ENCODE peak calls at places on chromosomes 12 and 14, in seven cellular contexts. Q is transverse colon, L is HCT116, U is ovary, P is fibroblast of lung, S is testis, X is left ventricle myocardium inferior. E is an unnamed sample.

GRCh38 chr12:126482238-126482889 is 1417.1 kb downstream of the AACS start:
- DNase-seq in X (no peak), P (peak; percentile 13), S (no peak), L (no peak), Q (no peak), U (no peak), E (no peak)

GRCh38 chr14:76769636-76770292 is 8.5 kb downstream of the VASH1 start:
- DNase-seq in X (no peak), S (no peak), L (no peak), P (no peak), Q (no peak), U (no peak), E (peak; percentile 66)

GRCh38 chr12:31923063-31923412 is 36.2 kb upstream of the RESF1 start:
- DNase-seq in P (no peak), L (peak; percentile 13), Q (no peak), U (no peak), S (no peak), X (no peak), E (no peak)

GRCh38 chr12:82745807-82746206 is 59.1 kb downstream of the TMTC2 start:
- DNase-seq in Q (no peak), P (no peak), S (no peak), U (no peak), X (no peak), L (no peak), E (no peak)

GRCh38 chr14:34065690-34066391 is 115.0 kb upstream of the EGLN3 start:
- DNase-seq in X (no peak), P (no peak), L (no peak), Q (no peak), S (no peak), U (no peak), E (no peak)

GRCh38 chr14:87960013-87960787 is 32.8 kb downstream of the GALC start:
- DNase-seq in S (no peak), L (no peak), X (no peak), Q (peak; percentile 8), P (no peak), U (no peak), E (no peak)

GRCh38 chr14:26707234-26707633 is 109.4 kb upstream of the NOVA1 start:
- DNase-seq in S (no peak), Q (no peak), X (no peak), P (no peak), L (no peak), U (no peak), E (no peak)

GRCh38 chr14:72753879-72754400 is 140.0 kb downstream of the DPF3 start:
- DNase-seq in X (no peak), U (no peak), S (no peak), L (no peak), Q (no peak), P (no peak), E (no peak)

GRCh38 chr12:51840966-51841365 is 7.6 kb downstream of the FIGNL2 start:
- DNase-seq in U (no peak), X (no peak), S (no peak), P (no peak), Q (no peak), L (no peak), E (no peak)

GRCh38 chr14:76887196-76887595 is 61.0 kb downstream of the LRRC74A start:
- DNase-seq in Q (no peak), P (no peak), L (no peak), S (peak; percentile 51), U (no peak), X (no peak), E (no peak)

GRCh38 chr12:109737631-109738030 is 24.0 kb downstream of the FAM222A start:
- DNase-seq in X (no peak), S (no peak), Q (no peak), L (no peak), P (no peak), U (no peak), E (no peak)
- H3K27ac ChIP-seq in X (no peak overlapping the region), S (no peak overlapping the region), Q (no peak overlapping the region), L (no peak overlapping the region), P (no peak overlapping the region), U (no peak overlapping the region), E (no peak overlapping the region)

GRCh38 chr14:55265197-55265596 is 6.0 kb upstream of the FBXO34 start:
- DNase-seq in U (no peak), S (no peak), Q (no peak), L (no peak), P (no peak), X (no peak), E (no peak)
- TF ChIP-seq CTCF in U (no peak), S (no peak), Q (no peak), L (no peak), P (no peak), X (no peak), E (no peak)

GRCh38 chr14:60163741-60164140 is 1.5 kb downstream of the DHRS7 start:
- DNase-seq in L (no peak), X (no peak), U (no peak), P (no peak), Q (no peak), S (no peak), E (no peak)

GRCh38 chr14:60164404-60164716 is 838 bp downstream of the DHRS7 start:
- DNase-seq in S (no peak), X (no peak), Q (no peak), U (no peak), P (no peak), L (no peak), E (no peak)

GRCh38 chr14:60164717-60165546 is at the start of gene DHRS7:
- DNase-seq in X (peak; percentile 90), Q (peak; percentile 86), P (peak; percentile 81), S (peak; percentile 85), L (peak; percentile 51), U (peak; percentile 79), E (peak; percentile 89)

GRCh38 chr14:60166144-60166543 is 946 bp upstream of the DHRS7 start:
- DNase-seq in L (no peak), X (no peak), S (peak; percentile 37), U (no peak), Q (no peak), P (no peak), E (no peak)

GRCh38 chr14:60165547-60165876 is 314 bp upstream of the DHRS7 start:
- DNase-seq in X (no peak), U (no peak), P (no peak), S (no peak), Q (no peak), L (no peak), E (no peak)
- H3K4me3 ChIP-seq in X (peak overlapping the region; percentile 97), U (peak overlapping the region; percentile 71), P (peak overlapping the region; percentile 9), S (peak overlapping the region; percentile 76), Q (peak overlapping the region; percentile 53), L (peak overlapping the region; percentile 98), E (peak overlapping the region; percentile 86)

GRCh38 chr14:58460772-58461171 is 33.3 kb downstream of the KIAA0586 start:
- DNase-seq in U (no peak), L (no peak), X (no peak), S (no peak), Q (no peak), P (no peak), E (no peak)

GRCh38 chr14:58455593-58456265 is 28.2 kb downstream of the KIAA0586 start:
- DNase-seq in Q (no peak), X (no peak), S (no peak), L (no peak), P (peak; percentile 55), U (no peak), E (no peak)
- H3K27ac ChIP-seq in Q (no peak overlapping the region), X (no peak overlapping the region), S (no peak overlapping the region), L (no peak overlapping the region), P (no peak overlapping the region), U (no peak overlapping the region), E (no peak overlapping the region)

DNA sequence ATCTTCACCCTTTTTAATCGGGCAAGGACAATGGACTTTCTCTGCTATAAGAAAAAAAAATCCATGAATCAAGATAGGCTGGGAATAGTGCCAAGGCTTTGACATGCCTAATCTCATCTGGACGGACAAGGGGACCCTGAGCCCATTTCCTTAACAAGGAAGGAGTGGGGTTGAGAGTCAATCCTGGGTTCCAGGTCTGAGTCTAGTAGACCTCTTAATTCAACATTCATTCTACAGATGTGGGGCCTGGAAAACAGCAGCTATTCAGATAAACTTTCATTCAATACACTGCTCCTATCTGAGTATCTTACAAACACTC is 82.0 kb upstream of the GPR68 start:
- DNase-seq in S (no peak), U (no peak), Q (no peak), L (no peak), P (no peak), X (no peak), E (no peak)
- TF ChIP-seq CTCF in S (no peak), U (no peak), Q (no peak), L (no peak), P (no peak), X (no peak), E (no peak)

GRCh38 chr14:59868021-59868420 is 2.6 kb downstream of the RTN1 start:
- DNase-seq in P (no peak), X (no peak), S (no peak), Q (no peak), U (no peak), L (no peak), E (no peak)

GRCh38 chr14:59870277-59871165 is at the start of gene RTN1:
- DNase-seq in P (peak; percentile 55), X (peak; percentile 51), U (no peak), Q (peak; percentile 25), L (no peak), S (peak; percentile 72), E (no peak)

GRCh38 chr14:59871166-59871495 is 555 bp upstream of the RTN1 start:
- DNase-seq in U (no peak), P (no peak), X (no peak), Q (no peak), L (no peak), S (no peak), E (no peak)

GRCh38 chr14:59869381-59870255 is 958 bp downstream of the RTN1 start:
- DNase-seq in P (no peak), U (no peak), L (no peak), X (no peak), Q (no peak), S (peak; percentile 23), E (no peak)
- H3K4me3 ChIP-seq in P (no peak overlapping the region), U (no peak overlapping the region), L (no peak overlapping the region), X (peak overlapping the region; percentile 72), Q (peak overlapping the region; percentile 44), S (peak overlapping the region; percentile 66), E (peak overlapping the region; percentile 76)

DNA sequence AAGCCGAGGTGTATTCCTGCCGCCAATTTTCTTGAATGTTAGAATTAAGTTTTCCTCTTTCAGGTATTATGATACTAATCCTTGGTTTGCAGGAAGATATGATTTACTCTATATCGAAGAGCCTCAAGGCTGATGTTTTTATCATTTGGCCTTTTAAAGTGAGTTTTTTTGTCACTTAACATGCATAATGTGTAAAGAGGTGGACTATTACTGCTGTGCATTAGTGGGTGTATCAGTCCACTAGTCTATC is 11.1 kb upstream of the TMPO start:
- DNase-seq in X (no peak), P (no peak), Q (no peak), S (no peak), L (no peak), U (no peak), E (no peak)
- H3K27ac ChIP-seq in X (peak overlapping the region; percentile 99), P (peak overlapping the region; percentile 98), Q (peak overlapping the region; percentile 98), S (peak overlapping the region; percentile 93), L (peak overlapping the region; percentile 63), U (peak overlapping the region; percentile 94), E (peak overlapping the region; percentile 93)